ENCODE peak calls at places on chromosomes 12 and 14, in six cellular contexts. W is H9, I is neuronal stem cell, D is H1, X is mesenchymal stem cell, E is trophoblast cell. A is an unnamed sample.

GRCh38 chr12:103560604-103561101 is 26.4 kb upstream of the STAB2 start:
- DNase-seq in E (peak), D (no peak), X (peak), I (no peak), W (no peak), A (peak)

GRCh38 chr12:92717202-92717601 is 14.4 kb downstream of the PLEKHG7 start:
- DNase-seq in I (no peak), D (no peak), E (no peak), X (peak), W (peak), A (peak)

GRCh38 chr14:68937790-68938514 is 41.1 kb downstream of the ACTN1 start:
- DNase-seq in E (no peak), D (no peak), X (no peak), I (no peak), W (peak), A (no peak)

GRCh38 chr12:123946152-123946515 is 26.5 kb downstream of the CCDC92 start:
- DNase-seq in X (no peak), I (no peak), W (peak), D (no peak), E (no peak), A (no peak)

GRCh38 chr14:36935976-36936678 is 236.3 kb downstream of the SLC25A21 start:
- DNase-seq in I (no peak), W (no peak), X (no peak), E (no peak), D (no peak), A (peak)

GRCh38 chr14:21913759-21914158 is 240.1 kb upstream of the OR4E1 start:
- DNase-seq in D (peak), W (peak), I (peak), X (peak), E (peak), A (peak)

GRCh38 chr12:72089678-72090077 is 151.0 kb downstream of the TPH2 start:
- DNase-seq in I (no peak), W (no peak), D (no peak), X (no peak), E (no peak), A (no peak)

GRCh38 chr14:92511472-92512247 is 1.9 kb upstream of the RIN3 start:
- DNase-seq in W (no peak), D (no peak), E (peak), X (peak), I (no peak), A (peak)

GRCh38 chr12:6582196-6582595 is 14.1 kb upstream of the NOP2 start:
- DNase-seq in W (no peak), D (no peak), I (no peak), E (no peak), X (no peak), A (no peak)

GRCh38 chr14:105879867-105880561 is 353.6 kb downstream of the TMEM121 start:
- DNase-seq in E (no peak), I (no peak), W (no peak), D (no peak), X (no peak), A (no peak)

GRCh38 chr12:132858727-132859266 is 28.6 kb downstream of the CHFR start:
- DNase-seq in E (no peak), X (no peak), D (no peak), I (no peak), W (no peak), A (no peak)

DNA sequence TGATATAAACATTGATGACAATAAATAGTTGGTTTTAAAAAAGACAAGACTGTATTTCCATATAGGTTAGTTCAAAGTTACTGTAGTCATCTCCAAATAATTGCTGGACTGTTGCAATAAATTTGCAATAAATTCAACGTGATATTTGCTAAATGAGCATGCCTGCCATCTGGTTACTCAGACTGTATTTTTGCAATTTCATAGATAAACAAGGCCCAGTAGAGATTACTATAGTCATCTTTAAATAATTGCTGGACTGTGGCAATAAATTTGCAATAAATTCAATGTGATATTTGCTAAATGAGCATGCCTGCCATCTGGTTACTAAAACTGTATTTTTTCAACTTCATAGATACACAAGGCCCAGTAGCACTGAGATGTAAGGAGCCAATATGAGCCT is 5.7 kb downstream of the NTN4 start:
- DNase-seq in D (no peak), E (no peak), I (no peak), X (no peak), W (no peak), A (no peak)
- H4K91ac ChIP-seq in D (no peak), E (no peak), I (no peak), X (no peak), W (no peak), A (no peak)

GRCh38 chr14:33229269-33229924 is 290.7 kb downstream of the NPAS3 start:
- DNase-seq in W (no peak), X (peak), D (no peak), E (no peak), I (no peak), A (no peak)
- H3K18ac ChIP-seq in W (no peak), X (no peak), D (no peak), E (no peak), I (no peak), A (no peak)

GRCh38 chr14:24913026-24913425 is 136.9 kb downstream of the STXBP6 start:
- DNase-seq in I (no peak), X (no peak), D (no peak), W (no peak), E (no peak), A (no peak)
- H4K91ac ChIP-seq in I (no peak), X (no peak), D (no peak), W (no peak), E (no peak), A (no peak)

DNA sequence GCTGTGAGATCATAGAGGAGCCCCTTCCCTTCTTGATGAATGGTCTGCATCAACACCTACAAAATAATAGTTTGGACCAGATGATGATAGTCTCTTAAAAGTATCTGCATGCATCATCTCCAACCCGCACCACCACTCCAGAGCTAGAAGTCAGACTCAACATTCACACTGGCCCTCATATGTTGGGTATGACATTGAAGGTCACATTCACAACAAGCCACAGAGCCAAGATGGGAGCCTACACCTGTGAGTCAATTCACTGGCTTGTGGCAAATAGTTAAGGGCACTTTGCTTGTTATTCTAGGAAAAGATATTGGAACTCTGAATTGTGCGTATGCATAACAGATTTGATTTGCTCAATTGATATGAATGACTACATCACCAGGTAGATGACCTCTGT is 1197.9 kb downstream of the VRK1 start:
- DNase-seq in W (no peak), I (no peak), X (no peak), D (no peak), E (no peak), A (no peak)
- H3K18ac ChIP-seq in W (no peak), I (no peak), X (no peak), D (no peak), E (no peak), A (no peak)

GRCh38 chr12:67151891-67152290 is 117.3 kb upstream of the CAND1 start:
- DNase-seq in W (no peak), E (no peak), I (no peak), X (no peak), D (no peak), A (no peak)

GRCh38 chr12:67145692-67146091 is 123.5 kb upstream of the CAND1 start:
- DNase-seq in D (no peak), W (no peak), X (no peak), I (no peak), E (no peak), A (no peak)

GRCh38 chr12:67147447-67147846 is 121.7 kb upstream of the CAND1 start:
- DNase-seq in D (no peak), X (no peak), W (no peak), I (no peak), E (no peak), A (no peak)

GRCh38 chr12:67147030-67147429 is 122.1 kb upstream of the CAND1 start:
- DNase-seq in W (no peak), E (no peak), D (no peak), X (no peak), I (no peak), A (no peak)

DNA sequence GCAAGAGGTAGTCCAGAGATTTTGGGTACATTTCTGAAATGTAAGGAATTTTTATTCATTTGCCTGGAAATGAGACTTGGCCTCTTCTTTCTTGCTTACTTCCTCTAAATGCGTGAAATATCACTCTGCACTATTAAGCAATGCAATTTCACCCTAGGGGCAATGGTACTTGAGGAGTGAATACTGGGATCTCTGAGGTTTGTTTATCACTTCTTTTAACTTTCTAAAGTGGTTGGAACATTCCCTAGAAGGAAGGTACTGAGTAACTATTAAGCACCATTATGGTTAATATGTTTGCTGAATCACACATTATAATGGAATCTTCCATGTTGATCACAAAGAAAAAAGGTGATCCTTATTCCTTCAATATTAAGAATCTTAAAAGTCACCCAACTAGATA is 120.9 kb upstream of the CAND1 start:
- DNase-seq in D (no peak), I (no peak), W (no peak), E (no peak), X (no peak), A (no peak)
- H4K91ac ChIP-seq in D (no peak), I (no peak), W (no peak), E (no peak), X (no peak), A (no peak)

DNA sequence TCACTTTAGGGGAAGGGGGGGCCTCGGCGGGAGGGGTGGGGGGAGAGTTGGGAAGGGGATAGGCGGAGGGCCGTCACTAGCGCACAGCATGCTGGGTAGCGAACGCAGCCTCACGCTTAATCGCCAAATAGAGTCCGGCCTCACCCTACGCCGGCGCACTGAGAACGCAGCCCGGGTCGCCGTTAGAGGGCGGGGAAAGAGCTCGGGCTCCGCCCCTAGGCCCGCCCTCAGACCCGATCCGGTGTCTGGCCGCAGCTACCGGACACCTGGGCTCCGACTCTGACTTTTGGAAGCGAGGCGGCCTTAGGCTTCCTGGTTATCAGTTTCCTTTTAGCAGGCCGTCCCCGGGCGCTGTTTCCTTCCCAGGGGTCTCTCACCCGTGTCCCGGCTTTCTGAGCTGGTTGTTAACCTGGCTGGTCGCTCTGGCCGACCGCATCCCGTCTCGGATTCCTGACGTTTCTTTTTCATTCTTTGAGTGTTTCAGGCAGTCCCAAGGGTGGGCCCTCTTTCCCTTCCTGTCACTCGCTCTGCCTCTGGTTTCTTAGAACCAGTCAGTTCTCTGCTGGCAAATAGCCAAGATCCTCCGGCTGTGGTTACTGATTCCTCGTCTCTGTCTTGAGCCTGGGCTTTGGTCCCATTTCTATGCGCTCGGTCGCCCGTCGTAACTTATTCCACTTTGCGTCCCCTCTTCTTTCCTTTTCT is 367 bp upstream of the STRN3 start:
- DNase-seq in D (peak), X (peak), I (peak), W (peak), E (peak), A (peak)
- H3K18ac ChIP-seq in D (peak), X (peak), I (peak), W (peak), E (peak), A (peak)